ENCODE peak calls at places on chromosomes 1 and 21, in ten cellular contexts. T, H, W, L, J, O, Q, C, M and E are unnamed samples.

GRCh38 chr1:44433209-44433608 is 28.2 kb downstream of the RNF220 start:
- DNase-seq in T (no peak), H (no peak), W (no peak), L (no peak), J (no peak), O (no peak), Q (no peak), C (no peak), M (no peak), E (no peak)

GRCh38 chr1:206672011-206672688 is 12.6 kb upstream of the MAPKAPK2 start:
- DNase-seq in T (no peak), H (no peak), W (no peak), L (no peak), J (no peak), O (no peak), Q (peak; percentile 60), C (no peak), M (no peak), E (no peak)

GRCh38 chr21:32455548-32455947 is 43.0 kb downstream of the EVA1C start:
- DNase-seq in T (no peak), H (no peak), W (no peak), L (no peak), J (no peak), O (no peak), Q (no peak), C (peak; percentile 61), M (no peak), E (no peak)

GRCh38 chr1:196309386-196309785 is 298.9 kb downstream of the KCNT2 start:
- DNase-seq in T (no peak), H (no peak), W (no peak), L (no peak), J (no peak), O (no peak), Q (no peak), C (no peak), M (no peak), E (no peak)

GRCh38 chr1:157961805-157962762 is 31.4 kb upstream of the KIRREL1 start:
- DNase-seq in T (no peak), H (no peak), W (no peak), L (no peak), J (no peak), O (no peak), Q (no peak), C (no peak), M (no peak), E (no peak)

GRCh38 chr1:36760081-36760480 is 274.2 kb downstream of the GRIK3 start:
- DNase-seq in T (no peak), H (no peak), W (no peak), L (no peak), J (peak; percentile 34), O (no peak), Q (no peak), C (no peak), M (no peak), E (no peak)

GRCh38 chr21:45283019-45283610 is 4.6 kb downstream of the POFUT2 start:
- DNase-seq in T (no peak), H (no peak), W (no peak), L (no peak), J (peak; percentile 29), O (peak; percentile 8), Q (no peak), C (no peak), M (peak; percentile 28), E (no peak)

GRCh38 chr1:172431721-172432192 is 11.3 kb downstream of the C1orf105 start:
- DNase-seq in T (peak; percentile 72), H (no peak), W (no peak), L (no peak), J (peak; percentile 56), O (no peak), Q (no peak), C (peak; percentile 85), M (no peak), E (no peak)

GRCh38 chr1:103461171-103462105 is 64.1 kb upstream of the RNPC3 start:
- DNase-seq in T (no peak), H (no peak), W (no peak), L (no peak), J (no peak), O (no peak), Q (peak; percentile 10), C (no peak), M (no peak), E (no peak)

GRCh38 chr1:5424802-5425201 is 567.4 kb downstream of the NPHP4 start:
- DNase-seq in T (no peak), H (no peak), W (no peak), L (no peak), J (peak; percentile 72), O (no peak), Q (peak; percentile 48), C (no peak), M (no peak), E (no peak)

GRCh38 chr21:38319781-38320180 is 63.0 kb downstream of the KCNJ15 start:
- DNase-seq in T (no peak), H (no peak), W (no peak), L (no peak), J (no peak), O (no peak), Q (no peak), C (no peak), M (no peak), E (no peak)

GRCh38 chr1:205775717-205776056 is 405 bp upstream of the RAB29 start:
- DNase-seq in T (no peak), H (no peak), W (no peak), L (no peak), J (no peak), O (no peak), Q (no peak), C (no peak), M (no peak), E (no peak)

GRCh38 chr1:41496080-41497055 is 11.9 kb upstream of the EDN2 start:
- DNase-seq in T (peak; percentile 78), H (peak; percentile 47), W (peak; percentile 94), L (peak; percentile 86), J (peak; percentile 95), O (peak; percentile 86), Q (peak; percentile 96), C (peak; percentile 93), M (peak; percentile 87), E (peak; percentile 90)

GRCh38 chr1:201259476-201260235 is 23.6 kb upstream of the PKP1 start:
- DNase-seq in T (no peak), H (no peak), W (no peak), L (no peak), J (peak; percentile 89), O (no peak), Q (peak; percentile 27), C (peak; percentile 43), M (no peak), E (no peak)

GRCh38 chr1:37448691-37449417 is 25.5 kb upstream of the ZC3H12A start:
- DNase-seq in T (no peak), H (no peak), W (no peak), L (no peak), J (no peak), O (no peak), Q (no peak), C (peak; percentile 26), M (no peak), E (no peak)

GRCh38 chr1:176656257-176656995 is 193.5 kb downstream of the PAPPA2 start:
- DNase-seq in T (peak; percentile 56), H (peak; percentile 37), W (no peak), L (peak; percentile 51), J (no peak), O (peak; percentile 30), Q (peak; percentile 52), C (no peak), M (no peak), E (peak; percentile 63)

GRCh38 chr1:29004288-29004687 is 89.9 kb downstream of the EPB41 start:
- DNase-seq in T (no peak), H (no peak), W (no peak), L (no peak), J (no peak), O (no peak), Q (no peak), C (no peak), M (no peak), E (no peak)

GRCh38 chr1:50422946-50423669 is at the start of gene DMRTA2:
- DNase-seq in T (no peak), H (no peak), W (no peak), L (no peak), J (peak; percentile 91), O (no peak), Q (peak; percentile 97), C (no peak), M (no peak), E (no peak)
- H3K27me3 ChIP-seq in T (peaks cover 51% of the 10 kb centered on the region), H (peaks cover 79% of the 10 kb centered on the region), W (peaks cover 5% of the 10 kb centered on the region), L (peaks cover 99% of the 10 kb centered on the region), J (peaks cover 100% of the 10 kb centered on the region), O (peaks cover 100% of the 10 kb centered on the region), Q (peaks cover 100% of the 10 kb centered on the region), C (peaks cover 72% of the 10 kb centered on the region), M (peaks cover 30% of the 10 kb centered on the region), E (peaks cover 96% of the 10 kb centered on the region)

DNA sequence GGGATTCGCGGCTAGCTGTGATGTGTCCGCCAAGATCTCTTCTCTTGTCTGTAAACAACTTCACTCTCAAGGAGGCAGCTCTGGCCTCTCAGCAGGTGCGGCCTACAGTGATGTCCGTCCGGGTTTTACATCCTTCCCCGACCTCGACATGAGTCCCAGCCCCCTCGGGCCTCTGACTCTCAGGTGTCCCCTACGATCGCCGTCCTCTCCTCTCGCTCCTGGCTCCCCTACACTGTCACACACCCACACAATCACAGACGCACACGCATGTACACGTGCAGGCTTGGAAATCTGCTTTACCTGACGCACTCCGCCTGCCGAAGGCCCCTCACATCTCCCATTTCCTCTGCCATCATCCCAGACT is 797 bp upstream of the RSPH1 start:
- DNase-seq in T (no peak), H (no peak), W (no peak), L (no peak), J (peak; percentile 83), O (no peak), Q (peak; percentile 60), C (no peak), M (no peak), E (no peak)
- H3K36me3 ChIP-seq in T (no peaks in the 10 kb centered on the region), H (no peaks in the 10 kb centered on the region), W (no peaks in the 10 kb centered on the region), L (no peaks in the 10 kb centered on the region), J (no peaks in the 10 kb centered on the region), O (no peaks in the 10 kb centered on the region), Q (no peaks in the 10 kb centered on the region), C (no peaks in the 10 kb centered on the region), M (no peaks in the 10 kb centered on the region), E (no peaks in the 10 kb centered on the region)

DNA sequence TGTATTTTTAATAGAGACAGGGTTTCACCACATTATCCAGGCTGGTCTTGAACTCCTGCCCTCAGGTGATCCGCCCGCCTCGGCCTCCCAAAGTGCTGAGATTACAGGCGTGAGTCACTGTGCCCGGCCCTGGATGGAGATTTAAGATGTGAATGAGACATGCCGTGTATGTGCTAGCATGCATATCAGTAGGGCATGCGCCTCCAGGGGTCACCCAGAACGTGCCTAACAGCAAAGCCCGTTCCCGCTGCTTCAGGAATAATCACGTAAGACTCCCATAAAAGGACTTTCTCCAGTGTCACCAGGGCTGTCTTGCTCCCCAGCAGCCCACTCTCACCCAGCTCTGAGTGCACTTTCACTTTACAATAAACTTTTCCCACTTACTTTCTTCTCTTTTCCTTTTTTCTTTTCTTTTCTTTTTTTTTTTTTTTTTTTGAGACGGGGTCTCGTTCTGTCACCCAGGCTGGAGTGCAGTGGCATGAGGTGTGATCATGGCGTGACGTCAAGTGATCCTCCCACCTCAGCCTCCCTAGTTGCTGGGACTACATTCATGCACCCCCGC is 46.9 kb upstream of the DISP3 start:
- DNase-seq in T (no peak), H (no peak), W (no peak), L (no peak), J (no peak), O (no peak), Q (no peak), C (no peak), M (no peak), E (no peak)
- H3K27me3 ChIP-seq in T (no peaks in the 10 kb centered on the region), H (no peaks in the 10 kb centered on the region), W (no peaks in the 10 kb centered on the region), L (no peaks in the 10 kb centered on the region), J (no peaks in the 10 kb centered on the region), O (peaks cover 45% of the 10 kb centered on the region), Q (no peaks in the 10 kb centered on the region), C (no peaks in the 10 kb centered on the region), M (no peaks in the 10 kb centered on the region), E (peaks cover 2% of the 10 kb centered on the region)

GRCh38 chr1:227316456-227316855 is 1.8 kb downstream of the CDC42BPA start:
- DNase-seq in T (no peak), H (no peak), W (no peak), L (no peak), J (no peak), O (no peak), Q (no peak), C (no peak), M (no peak), E (no peak)
- H3K36me3 ChIP-seq in T (no peaks in the 10 kb centered on the region), H (no peaks in the 10 kb centered on the region), W (no peaks in the 10 kb centered on the region), L (no peaks in the 10 kb centered on the region), J (no peaks in the 10 kb centered on the region), O (no peaks in the 10 kb centered on the region), Q (no peaks in the 10 kb centered on the region), C (no peaks in the 10 kb centered on the region), M (no peaks in the 10 kb centered on the region), E (no peaks in the 10 kb centered on the region)